ENCODE peak calls at places on chromosomes 5 and 9, in four cellular contexts. C is GM23248, E is astrocyte, W is mesendoderm. K is an unnamed sample.

GRCh38 chr9:78369644-78370219 is 72.8 kb downstream of the PSAT1 start:
- DNase-seq in C (peak; percentile 67), E (peak; percentile 36), W (peak; percentile 89), K (peak; percentile 87)

GRCh38 chr9:72444436-72444835 is 77.0 kb upstream of the TMC1 start:
- DNase-seq in C (no peak), E (no peak), W (no peak), K (no peak)

GRCh38 chr5:64096771-64097170 is 68.9 kb upstream of the RNF180 start:
- DNase-seq in C (no peak), E (no peak), W (no peak), K (no peak)

GRCh38 chr9:130857864-130858730 is 23.0 kb downstream of the ABL1 start:
- DNase-seq in C (peak; percentile 95), E (peak; percentile 98), W (peak; percentile 85), K (no peak)

GRCh38 chr5:98663521-98663920 is 109.9 kb upstream of the RGMB start:
- DNase-seq in C (no peak), E (no peak), W (no peak), K (no peak)

GRCh38 chr9:14096182-14096922 is 217.6 kb downstream of the NFIB start:
- DNase-seq in C (peak; percentile 55), E (peak; percentile 96), W (peak; percentile 96), K (peak; percentile 36)

GRCh38 chr9:112858625-112859147 is 32.0 kb downstream of the SLC46A2 start:
- DNase-seq in C (peak; percentile 74), E (no peak), W (no peak), K (no peak)

GRCh38 chr5:58545912-58546311 is 37.0 kb upstream of the RAB3C start:
- DNase-seq in C (no peak), E (no peak), W (peak; percentile 55), K (no peak)

GRCh38 chr5:8060235-8061139 is 191.5 kb downstream of the MTRR start:
- DNase-seq in C (no peak), E (no peak), W (no peak), K (no peak)

GRCh38 chr5:93569295-93570164 is 11.5 kb downstream of the NR2F1-AS1 start:
- DNase-seq in C (no peak), E (no peak), W (peak; percentile 45), K (peak; percentile 40)

GRCh38 chr5:93571111-93571977 is 9.7 kb downstream of the NR2F1-AS1 start:
- DNase-seq in C (no peak), E (no peak), W (no peak), K (peak; percentile 59)

GRCh38 chr5:93572101-93572772 is 8.8 kb downstream of the NR2F1-AS1 start:
- DNase-seq in C (peak; percentile 55), E (no peak), W (no peak), K (peak; percentile 79)

GRCh38 chr5:93572773-93573626 is 8.0 kb downstream of the NR2F1-AS1 start:
- DNase-seq in C (peak; percentile 47), E (peak; percentile 73), W (peak; percentile 69), K (peak; percentile 92)

DNA sequence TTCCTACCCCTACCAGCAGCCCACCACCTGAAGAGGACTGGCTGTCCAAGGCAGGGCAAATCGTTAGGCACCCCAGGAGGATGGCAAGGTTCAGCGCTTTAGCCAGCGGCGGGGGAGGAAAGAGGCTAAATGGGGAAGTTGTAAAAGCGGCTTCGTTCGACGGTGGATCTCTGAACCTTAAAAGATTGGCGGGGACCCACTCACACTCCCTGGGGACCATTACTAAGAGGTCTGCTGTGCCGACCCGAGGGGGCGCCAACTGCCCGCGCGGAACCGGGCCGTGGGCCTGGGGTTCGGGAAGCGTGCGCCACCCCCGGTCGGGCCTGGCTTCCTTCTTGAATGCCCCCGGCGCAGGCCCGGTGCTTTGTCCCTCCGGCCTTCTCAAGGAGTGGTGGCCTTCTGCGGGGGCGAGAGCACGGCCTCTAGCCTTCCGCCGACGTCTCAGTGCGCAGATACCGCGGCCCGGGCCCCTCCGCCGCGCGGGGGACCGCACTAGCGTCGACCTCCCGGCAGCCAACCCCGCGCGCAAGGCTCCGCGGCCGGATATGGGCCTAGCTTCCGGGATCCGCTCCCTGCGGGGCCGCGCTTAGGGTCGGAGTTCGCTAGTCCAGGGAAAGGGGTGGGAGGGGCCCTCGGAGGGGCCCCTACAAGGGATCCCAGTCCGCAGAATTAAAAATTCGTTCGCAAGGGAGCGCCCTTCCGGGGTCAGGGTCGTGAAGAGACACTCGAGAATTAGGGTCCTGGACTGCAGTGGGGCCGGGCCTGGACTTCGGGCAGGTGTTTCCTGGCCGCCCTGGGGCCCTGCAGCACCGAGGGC is 10.5 kb downstream of the NR2F1-AS1 start:
- DNase-seq in C (no peak), E (no peak), W (no peak), K (peak; percentile 67)
- H3K4me2 ChIP-seq in C (no peak overlapping the region), E (peak overlapping the region; percentile 20), W (peak overlapping the region; percentile 28), K (peak overlapping the region; percentile 90)

DNA sequence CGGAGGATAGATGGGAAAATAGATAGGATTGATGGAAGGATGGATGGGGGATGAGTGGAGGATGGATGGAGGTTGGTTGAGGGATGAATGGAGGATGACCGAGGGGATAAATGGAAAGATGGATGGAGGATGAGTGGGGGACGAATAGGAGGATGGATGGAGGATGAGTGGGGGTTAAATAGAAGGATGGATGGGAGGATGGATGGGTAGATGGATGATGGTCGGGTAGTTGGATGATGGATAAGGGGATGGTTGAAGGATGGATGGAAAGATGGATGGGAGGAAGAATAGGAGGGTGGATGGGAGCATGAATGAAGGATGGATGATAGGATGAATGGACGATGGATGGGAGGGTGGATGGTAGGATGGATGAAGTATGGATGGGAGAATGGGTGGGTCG is 219.3 kb upstream of the IER5L start:
- DNase-seq in C (no peak), E (no peak), W (no peak), K (no peak)
- H3K4me1 ChIP-seq in C (no peaks in the 10 kb centered on the region), E (peaks cover 2% of the 10 kb centered on the region), W (no peaks in the 10 kb centered on the region), K (peaks cover 11% of the 10 kb centered on the region)

GRCh38 chr9:100474950-100475276 is 2.0 kb downstream of the TMEFF1 start:
- DNase-seq in C (no peak), E (no peak), W (no peak), K (peak; percentile 61)
- H3K4me2 ChIP-seq in C (no peak overlapping the region), E (no peak overlapping the region), W (peak overlapping the region; percentile 96), K (peak overlapping the region; percentile 87)

GRCh38 chr5:119385136-119386128 is 29.6 kb downstream of the TNFAIP8 start:
- DNase-seq in C (no peak), E (no peak), W (peak; percentile 23), K (no peak)

GRCh38 chr5:119388619-119389190 is 32.9 kb downstream of the TNFAIP8 start:
- DNase-seq in C (no peak), E (no peak), W (no peak), K (no peak)

GRCh38 chr5:119389288-119390065 is 33.7 kb downstream of the TNFAIP8 start:
- DNase-seq in C (peak; percentile 37), E (peak; percentile 65), W (no peak), K (no peak)

GRCh38 chr5:119387900-119388618 is 32.2 kb downstream of the TNFAIP8 start:
- DNase-seq in C (no peak), E (no peak), W (no peak), K (no peak)

GRCh38 chr5:119386945-119387344 is 31.1 kb downstream of the TNFAIP8 start:
- DNase-seq in C (no peak), E (peak; percentile 19), W (no peak), K (no peak)
- H3K4me1 ChIP-seq in C (peaks cover 11% of the 10 kb centered on the region), E (no peaks in the 10 kb centered on the region), W (no peaks in the 10 kb centered on the region), K (no peaks in the 10 kb centered on the region)

DNA sequence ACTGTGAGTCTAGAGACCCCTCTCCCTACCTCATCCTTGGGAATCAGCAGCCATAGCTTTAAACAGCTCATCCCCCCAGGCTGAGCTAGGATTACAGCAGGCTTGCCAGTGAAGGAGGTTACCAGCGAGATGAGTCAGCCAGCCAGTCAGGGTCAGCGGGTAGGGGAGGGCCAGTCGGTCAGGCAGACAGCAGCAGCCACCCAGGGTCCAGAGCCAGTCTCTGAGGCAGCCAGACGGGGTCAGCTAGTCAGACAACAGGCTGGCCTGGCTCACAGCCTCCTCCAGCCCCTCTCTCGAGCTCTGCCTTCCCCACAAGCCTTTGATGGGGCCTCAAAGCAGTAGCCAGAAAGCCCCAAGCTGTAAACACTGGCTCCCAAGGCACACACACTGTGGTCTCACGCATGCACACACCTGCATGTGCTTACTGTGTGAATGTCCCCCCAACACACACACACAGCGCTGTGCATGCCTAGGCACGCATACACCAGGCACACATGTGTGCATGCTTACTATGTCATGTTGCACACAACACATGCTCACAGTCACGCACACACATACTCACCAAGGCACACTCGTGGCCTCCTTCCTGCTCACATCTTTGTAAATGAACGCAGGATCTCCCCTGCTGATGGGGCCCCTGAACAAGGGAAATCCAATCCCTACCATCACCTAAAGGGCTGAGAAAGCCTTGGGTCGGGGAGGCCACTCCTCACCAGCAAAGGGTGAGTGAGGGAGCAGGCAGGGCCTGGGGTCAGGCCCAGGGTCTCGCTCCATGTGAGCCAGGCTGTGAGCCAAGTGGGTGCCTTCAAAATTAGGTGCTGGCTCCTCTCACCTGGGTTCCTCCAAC is 28.2 kb upstream of the CPLX2 start:
- DNase-seq in C (peak; percentile 84), E (peak; percentile 65), W (peak; percentile 72), K (peak; percentile 65)
- H3K4me2 ChIP-seq in C (no peak overlapping the region), E (no peak overlapping the region), W (no peak overlapping the region), K (no peak overlapping the region)

GRCh38 chr5:173891367-173891766 is 3.2 kb downstream of the CPEB4 start:
- DNase-seq in C (no peak), E (no peak), W (no peak), K (no peak)

GRCh38 chr5:173893192-173893561 is 5.0 kb downstream of the CPEB4 start:
- DNase-seq in C (no peak), E (no peak), W (no peak), K (no peak)

GRCh38 chr5:173890195-173890951 is 2.2 kb downstream of the CPEB4 start:
- DNase-seq in C (peak; percentile 54), E (no peak), W (peak; percentile 57), K (peak; percentile 23)

GRCh38 chr5:173896631-173897030 is 8.5 kb downstream of the CPEB4 start:
- DNase-seq in C (no peak), E (no peak), W (no peak), K (no peak)

DNA sequence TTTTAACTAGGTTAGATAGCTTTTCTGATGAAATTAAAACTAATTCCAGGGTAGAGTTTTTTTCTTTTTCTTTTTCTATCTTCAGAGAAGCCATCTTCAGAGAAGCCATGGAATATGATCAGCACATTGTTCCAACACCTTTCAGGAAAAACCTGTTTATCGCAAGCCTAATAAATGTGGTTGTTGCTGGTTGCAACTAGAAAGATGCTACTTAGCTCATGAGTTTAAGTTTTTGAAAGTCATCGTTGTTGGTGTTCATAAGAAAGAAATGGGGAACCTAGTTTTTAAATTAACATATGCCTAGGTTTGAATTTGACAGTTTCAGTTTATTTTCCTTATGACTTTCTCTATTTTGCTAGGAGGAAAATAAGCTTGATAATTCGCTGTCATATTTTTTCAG is 7.6 kb downstream of the CPEB4 start:
- DNase-seq in C (no peak), E (no peak), W (no peak), K (no peak)
- H3K4me1 ChIP-seq in C (peaks cover 26% of the 10 kb centered on the region), E (no peaks in the 10 kb centered on the region), W (no peaks in the 10 kb centered on the region), K (no peaks in the 10 kb centered on the region)

DNA sequence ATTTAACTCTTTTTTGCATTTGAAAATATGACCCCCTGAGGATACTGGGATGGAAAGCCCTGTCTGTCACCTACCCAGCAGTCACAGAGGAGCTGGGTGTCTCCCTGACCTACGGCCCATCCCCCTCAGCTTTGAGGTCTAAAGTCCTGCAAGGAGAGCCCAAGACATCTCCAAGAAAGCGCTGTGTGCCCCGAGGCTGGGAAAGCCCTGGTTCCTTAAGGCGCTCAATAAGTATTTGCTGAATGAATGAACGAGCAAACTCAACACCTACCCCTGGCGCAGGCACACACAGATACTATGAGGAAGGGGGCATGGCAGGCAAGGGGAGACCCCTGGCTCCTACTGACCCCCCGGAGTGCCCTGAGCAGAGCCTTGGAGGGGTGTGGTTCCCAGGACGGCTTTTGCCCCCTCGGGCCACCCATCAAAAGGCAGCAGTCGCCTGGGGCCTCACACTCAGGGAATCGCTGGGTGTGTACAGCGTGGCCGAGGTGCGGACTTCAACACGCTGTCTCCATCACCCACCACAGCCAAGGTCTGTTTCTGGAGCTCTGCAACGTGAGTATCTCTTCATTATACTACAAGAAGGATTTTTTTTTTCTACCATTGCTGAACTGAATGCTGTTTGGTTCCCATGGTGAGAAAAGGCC is 211.6 kb downstream of the ERCC6L2 start:
- DNase-seq in C (no peak), E (no peak), W (peak; percentile 53), K (no peak)
- H3K4me2 ChIP-seq in C (no peak overlapping the region), E (no peak overlapping the region), W (peak overlapping the region; percentile 11), K (peak overlapping the region; percentile 42)

GRCh38 chr5:82730862-82731261 is 346.3 kb downstream of the TMEM167A start:
- DNase-seq in C (no peak), E (no peak), W (no peak), K (no peak)
- H3K4me1 ChIP-seq in C (no peaks in the 10 kb centered on the region), E (peaks cover 4% of the 10 kb centered on the region), W (no peaks in the 10 kb centered on the region), K (peaks cover 7% of the 10 kb centered on the region)